ENCODE peak calls at places on chromosome 21, in eight cellular contexts. G is ovary, A is A549, X is gastrocnemius medialis, E is IMR-90, O is prostate gland, P is NB4, L is esophagus muscularis mucosa. Y is an unnamed sample.
A peak's percentile ranks its signal among the peaks of the same experiment; 100 is the strongest.

GRCh38 chr21:41364308-41364707 is 2.5 kb downstream of the MX2 start:
- DNase-seq in G (no peak), A (no peak), X (no peak), E (no peak), O (no peak), P (no peak), L (no peak), Y (no peak)

GRCh38 chr21:26732442-26733221 is 112.6 kb downstream of the ADAMTS1 start:
- DNase-seq in G (peak; percentile 49), A (peak; percentile 10), X (no peak), E (peak; percentile 57), O (no peak), P (peak; percentile 22), L (no peak), Y (peak; percentile 40)

GRCh38 chr21:34243562-34243961 is 120.2 kb upstream of the KCNE2 start:
- DNase-seq in G (no peak), A (peak; percentile 16), X (no peak), E (peak; percentile 11), O (no peak), P (peak; percentile 55), L (no peak), Y (no peak)

GRCh38 chr21:33841561-33841960 is 74.0 kb downstream of the ATP5PO start:
- DNase-seq in G (no peak), A (no peak), X (no peak), E (no peak), O (no peak), P (no peak), L (no peak), Y (no peak)

GRCh38 chr21:26881504-26882228 is 36.5 kb upstream of the ADAMTS1 start:
- DNase-seq in G (no peak), A (peak; percentile 1), X (no peak), E (peak; percentile 39), O (no peak), P (peak; percentile 26), L (no peak), Y (no peak)

GRCh38 chr21:34235514-34235913 is 128.3 kb upstream of the KCNE2 start:
- DNase-seq in G (no peak), A (no peak), X (no peak), E (no peak), O (no peak), P (no peak), L (no peak), Y (no peak)

GRCh38 chr21:41559658-41560599 is 52.0 kb upstream of the TMPRSS2 start:
- DNase-seq in G (no peak), A (no peak), X (no peak), E (no peak), O (no peak), P (no peak), L (no peak), Y (no peak)

GRCh38 chr21:41357546-41357945 is 4.3 kb upstream of the MX2 start:
- DNase-seq in G (no peak), A (no peak), X (no peak), E (no peak), O (no peak), P (no peak), L (no peak), Y (no peak)

GRCh38 chr21:45982758-45983731 is 1.5 kb downstream of the COL6A1 start:
- DNase-seq in G (peak; percentile 52), A (no peak), X (no peak), E (no peak), O (no peak), P (no peak), L (no peak), Y (peak; percentile 40)

GRCh38 chr21:45981154-45981606 is 390 bp upstream of the COL6A1 start:
- DNase-seq in G (peak; percentile 89), A (peak; percentile 81), X (peak; percentile 59), E (peak; percentile 88), O (peak; percentile 57), P (peak; percentile 86), L (peak; percentile 96), Y (peak; percentile 90)

GRCh38 chr21:45980697-45981096 is 873 bp upstream of the COL6A1 start:
- DNase-seq in G (no peak), A (no peak), X (no peak), E (no peak), O (no peak), P (no peak), L (no peak), Y (no peak)

GRCh38 chr21:45982256-45982757 is 737 bp downstream of the COL6A1 start:
- DNase-seq in G (no peak), A (no peak), X (no peak), E (no peak), O (no peak), P (no peak), L (no peak), Y (peak; percentile 57)

DNA sequence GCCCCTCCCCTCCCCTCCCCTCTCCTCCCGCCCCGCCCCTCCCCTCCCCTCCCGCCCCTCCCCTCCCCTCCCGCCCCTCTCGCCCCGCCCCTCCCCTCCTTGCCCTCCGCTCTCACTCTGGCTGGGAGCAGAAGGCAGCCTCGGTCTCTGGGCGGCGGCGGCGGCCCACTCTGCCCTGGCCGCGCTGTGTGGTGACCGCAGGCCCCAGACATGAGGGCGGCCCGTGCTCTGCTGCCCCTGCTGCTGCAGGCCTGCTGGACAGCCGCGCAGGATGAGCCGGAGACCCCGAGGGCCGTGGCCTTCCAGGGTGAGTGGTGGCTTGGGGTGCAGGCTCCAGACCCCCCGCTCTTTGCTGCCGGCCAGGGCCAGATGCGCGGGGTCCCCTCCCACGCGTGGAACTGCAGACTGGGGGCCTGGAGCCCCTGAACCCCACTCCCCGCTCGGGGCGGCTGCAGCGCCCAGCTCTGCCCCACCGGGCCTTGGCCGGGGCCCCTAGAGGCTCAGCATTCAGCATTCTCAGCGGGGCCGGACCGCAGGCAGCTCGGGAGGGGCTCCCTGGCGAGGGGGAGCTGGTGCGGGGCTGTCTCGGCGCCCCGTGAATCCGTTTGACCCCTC is at the start of gene COL6A1:
- DNase-seq in G (peak; percentile 87), A (no peak), X (no peak), E (peak; percentile 66), O (peak; percentile 48), P (peak; percentile 49), L (no peak), Y (peak; percentile 75)
- TF ChIP-seq POLR2A in G (peak; percentile 66), A (peak; percentile 27), X (no peak), E (peak; percentile 95), O (peak; percentile 37), P (no peak), L (peak; percentile 74), Y (peak; percentile 45)

GRCh38 chr21:38797470-38797869 is 8.3 kb upstream of the ETS2 start:
- DNase-seq in G (no peak), A (peak; percentile 83), X (no peak), E (no peak), O (no peak), P (peak; percentile 62), L (no peak), Y (no peak)
- TF ChIP-seq POLR2A in G (no peak), A (no peak), X (no peak), E (no peak), O (no peak), P (no peak), L (no peak), Y (no peak)

GRCh38 chr21:42962360-42963007 is 11.9 kb upstream of the PKNOX1 start:
- DNase-seq in G (no peak), A (no peak), X (no peak), E (no peak), O (no peak), P (no peak), L (no peak), Y (no peak)

GRCh38 chr21:42964561-42965560 is 9.5 kb upstream of the PKNOX1 start:
- DNase-seq in G (no peak), A (no peak), X (no peak), E (no peak), O (no peak), P (no peak), L (no peak), Y (no peak)

GRCh38 chr21:42969193-42969600 is 5.2 kb upstream of the PKNOX1 start:
- DNase-seq in G (no peak), A (no peak), X (no peak), E (no peak), O (no peak), P (no peak), L (no peak), Y (no peak)

GRCh38 chr21:42959754-42960153 is 14.6 kb upstream of the PKNOX1 start:
- DNase-seq in G (no peak), A (no peak), X (no peak), E (no peak), O (no peak), P (no peak), L (no peak), Y (no peak)

DNA sequence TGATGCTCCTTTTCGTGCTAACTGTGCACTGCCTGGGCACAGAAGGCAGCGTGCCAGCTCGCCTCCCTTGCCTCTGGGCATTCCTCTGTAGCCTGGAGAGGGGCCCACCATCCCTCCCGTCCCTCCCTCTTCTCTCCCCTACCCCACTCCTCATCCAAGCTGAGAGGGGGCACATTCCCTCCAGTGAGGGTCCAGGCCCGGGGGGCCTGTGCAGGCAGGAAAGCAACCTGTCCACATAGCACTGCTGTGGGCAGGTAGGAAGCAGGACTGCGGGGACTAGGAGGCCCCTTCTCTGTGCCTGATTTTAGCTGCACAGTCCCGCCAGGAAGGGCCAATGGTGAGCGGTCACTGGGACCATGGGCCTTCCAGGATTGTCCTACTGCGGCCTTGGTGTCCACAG is 10.3 kb upstream of the PKNOX1 start:
- DNase-seq in G (no peak), A (no peak), X (no peak), E (no peak), O (no peak), P (no peak), L (no peak), Y (no peak)
- TF ChIP-seq POLR2A in G (no peak), A (no peak), X (no peak), E (no peak), O (no peak), P (no peak), L (no peak), Y (no peak)

GRCh38 chr21:44375686-44376320 is 22.4 kb downstream of the TRPM2 start:
- DNase-seq in G (no peak), A (no peak), X (no peak), E (no peak), O (no peak), P (no peak), L (no peak), Y (no peak)

GRCh38 chr21:44377922-44378645 is 24.7 kb downstream of the TRPM2 start:
- DNase-seq in G (no peak), A (no peak), X (no peak), E (no peak), O (no peak), P (no peak), L (no peak), Y (no peak)

GRCh38 chr21:44378646-44379581 is 25.5 kb downstream of the TRPM2 start:
- DNase-seq in G (no peak), A (no peak), X (no peak), E (no peak), O (no peak), P (no peak), L (no peak), Y (no peak)

GRCh38 chr21:44376606-44377005 is 23.2 kb downstream of the TRPM2 start:
- DNase-seq in G (no peak), A (no peak), X (no peak), E (no peak), O (no peak), P (no peak), L (no peak), Y (no peak)

DNA sequence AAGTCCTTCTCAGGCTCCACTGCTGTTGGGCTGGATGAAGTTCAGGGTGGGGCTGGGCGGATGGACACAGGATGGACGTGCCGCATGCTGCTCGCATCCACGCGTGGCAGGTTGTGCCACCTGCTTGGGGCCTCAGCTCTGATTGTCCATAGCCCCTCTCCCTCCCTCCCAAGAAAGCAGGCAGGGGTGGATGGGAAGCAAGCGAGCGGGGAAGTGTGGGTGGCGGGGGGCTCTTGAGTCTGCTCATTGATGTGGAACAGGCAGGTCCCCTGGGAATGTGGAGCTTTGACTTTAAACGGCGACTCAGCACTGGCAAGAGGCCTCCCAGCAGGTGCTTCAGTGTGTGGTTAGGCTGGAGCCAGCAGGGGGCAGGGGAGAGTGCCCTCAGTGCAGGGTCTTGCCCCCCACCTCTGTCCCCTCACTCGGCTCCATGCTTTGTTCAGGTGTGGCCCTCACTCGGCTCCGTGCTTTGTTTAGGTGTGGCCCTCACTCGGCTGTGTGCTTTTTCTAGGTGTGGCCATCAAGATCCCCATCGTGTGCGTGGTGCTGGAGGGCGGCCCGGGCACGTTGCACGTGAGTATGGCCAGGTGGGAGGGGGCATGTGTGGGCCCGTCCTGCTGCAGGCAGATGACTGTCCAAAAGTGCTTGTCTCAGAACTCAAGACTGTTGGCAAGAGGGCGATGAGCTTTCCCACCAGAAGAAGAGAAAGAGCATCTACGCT is 23.9 kb downstream of the TRPM2 start:
- DNase-seq in G (no peak), A (no peak), X (no peak), E (no peak), O (no peak), P (peak; percentile 50), L (no peak), Y (no peak)
- TF ChIP-seq POLR2A in G (no peak), A (no peak), X (no peak), E (no peak), O (no peak), P (no peak), L (no peak), Y (no peak)